ENCODE peak calls at places on chromosomes 13 and 19, in five cellular contexts. One of them, this sample, is unnamed.

GRCh38 chr19:56252699-56253422 is 19.7 kb upstream of the EDDM13 start:
- DNase-seq in progenitor cell of endocrine pancreas: peak
- DNase-seq in fibroblast of lung: peak
- DNase-seq in breast epithelium: peak
- DNase-seq in heart left ventricle: peak
- DNase-seq in this sample: peak

GRCh38 chr19:47860602-47861297 is 1.7 kb downstream of the TPRX2 start:
- DNase-seq in progenitor cell of endocrine pancreas: no peak
- DNase-seq in fibroblast of lung: no peak
- DNase-seq in breast epithelium: no peak
- DNase-seq in heart left ventricle: no peak
- DNase-seq in this sample: no peak

GRCh38 chr13:75803175-75803611 is 167.1 kb downstream of the LMO7 start:
- DNase-seq in progenitor cell of endocrine pancreas: no peak
- DNase-seq in fibroblast of lung: no peak
- DNase-seq in breast epithelium: no peak
- DNase-seq in heart left ventricle: no peak
- DNase-seq in this sample: no peak

GRCh38 chr13:24865158-24865557 is 101.2 kb downstream of the RNF17 start:
- DNase-seq in progenitor cell of endocrine pancreas: no peak
- DNase-seq in fibroblast of lung: peak
- DNase-seq in breast epithelium: no peak
- DNase-seq in heart left ventricle: no peak
- DNase-seq in this sample: no peak

GRCh38 chr19:38044267-38045111 is 137.5 kb downstream of the SIPA1L3 start:
- DNase-seq in progenitor cell of endocrine pancreas: no peak
- DNase-seq in fibroblast of lung: no peak
- DNase-seq in breast epithelium: no peak
- DNase-seq in heart left ventricle: no peak
- DNase-seq in this sample: no peak

GRCh38 chr13:95523598-95523997 is 28.9 kb upstream of the CLDN10 start:
- DNase-seq in progenitor cell of endocrine pancreas: no peak
- DNase-seq in fibroblast of lung: no peak
- DNase-seq in breast epithelium: no peak
- DNase-seq in heart left ventricle: no peak
- DNase-seq in this sample: no peak

GRCh38 chr19:48625891-48626327 is 6.6 kb downstream of the SPHK2 start:
- DNase-seq in progenitor cell of endocrine pancreas: no peak
- DNase-seq in fibroblast of lung: no peak
- DNase-seq in breast epithelium: no peak
- DNase-seq in heart left ventricle: no peak
- DNase-seq in this sample: no peak

GRCh38 chr19:58519087-58519354 is 589 bp downstream of the ZBTB45 start:
- DNase-seq in progenitor cell of endocrine pancreas: peak
- DNase-seq in fibroblast of lung: peak
- DNase-seq in breast epithelium: peak
- DNase-seq in heart left ventricle: peak
- DNase-seq in this sample: peak

GRCh38 chr13:22240716-22241115 is 569.8 kb downstream of the FGF9 start:
- DNase-seq in progenitor cell of endocrine pancreas: no peak
- DNase-seq in fibroblast of lung: no peak
- DNase-seq in breast epithelium: no peak
- DNase-seq in heart left ventricle: no peak
- DNase-seq in this sample: no peak

GRCh38 chr19:39752390-39752789 is 14.6 kb upstream of the CLC start:
- DNase-seq in progenitor cell of endocrine pancreas: no peak
- DNase-seq in fibroblast of lung: no peak
- DNase-seq in breast epithelium: no peak
- DNase-seq in heart left ventricle: no peak
- DNase-seq in this sample: no peak

GRCh38 chr13:109088101-109088500 is 458.7 kb downstream of the MYO16 start:
- DNase-seq in progenitor cell of endocrine pancreas: no peak
- DNase-seq in fibroblast of lung: no peak
- DNase-seq in breast epithelium: no peak
- DNase-seq in heart left ventricle: no peak
- DNase-seq in this sample: no peak

GRCh38 chr19:5669212-5669611 is 11.1 kb downstream of the MICOS13 start:
- DNase-seq in progenitor cell of endocrine pancreas: no peak
- DNase-seq in fibroblast of lung: no peak
- DNase-seq in breast epithelium: no peak
- DNase-seq in heart left ventricle: no peak
- DNase-seq in this sample: no peak

GRCh38 chr13:40786568-40786996 is 2.8 kb upstream of the SLC25A15 start:
- DNase-seq in progenitor cell of endocrine pancreas: no peak
- DNase-seq in fibroblast of lung: peak
- DNase-seq in breast epithelium: no peak
- DNase-seq in heart left ventricle: no peak
- DNase-seq in this sample: no peak

GRCh38 chr13:86569974-86570373 is 770.8 kb upstream of the SLITRK6 start:
- DNase-seq in progenitor cell of endocrine pancreas: no peak
- DNase-seq in fibroblast of lung: no peak
- DNase-seq in breast epithelium: no peak
- DNase-seq in heart left ventricle: no peak
- DNase-seq in this sample: no peak

GRCh38 chr13:23632741-23633140 is 62.5 kb downstream of the TNFRSF19 start:
- DNase-seq in progenitor cell of endocrine pancreas: no peak
- DNase-seq in fibroblast of lung: no peak
- DNase-seq in breast epithelium: no peak
- DNase-seq in heart left ventricle: no peak
- DNase-seq in this sample: no peak

GRCh38 chr13:106661236-106661635 is 93.3 kb upstream of the ARGLU1 start:
- DNase-seq in progenitor cell of endocrine pancreas: no peak
- DNase-seq in fibroblast of lung: no peak
- DNase-seq in breast epithelium: no peak
- DNase-seq in heart left ventricle: no peak
- DNase-seq in this sample: no peak

GRCh38 chr19:27676334-27676733 is 1536.6 kb downstream of the UQCRFS1 start:
- DNase-seq in progenitor cell of endocrine pancreas: no peak
- DNase-seq in fibroblast of lung: no peak
- DNase-seq in breast epithelium: no peak
- DNase-seq in heart left ventricle: no peak
- DNase-seq in this sample: no peak

GRCh38 chr13:71524245-71525002 is 342.6 kb downstream of the DACH1 start:
- DNase-seq in progenitor cell of endocrine pancreas: no peak
- DNase-seq in fibroblast of lung: peak
- DNase-seq in breast epithelium: no peak
- DNase-seq in heart left ventricle: no peak
- DNase-seq in this sample: no peak

GRCh38 chr19:10333758-10334339 is 520 bp upstream of the RAVER1 start:
- DNase-seq in progenitor cell of endocrine pancreas: no peak
- DNase-seq in fibroblast of lung: no peak
- DNase-seq in breast epithelium: no peak
- DNase-seq in heart left ventricle: no peak
- DNase-seq in this sample: no peak

GRCh38 chr19:16470911-16471811 is 609 bp downstream of the EPS15L1 start:
- DNase-seq in progenitor cell of endocrine pancreas: no peak
- DNase-seq in fibroblast of lung: peak
- DNase-seq in breast epithelium: no peak
- DNase-seq in heart left ventricle: peak
- DNase-seq in this sample: peak

GRCh38 chr13:44437356-44438233 is 64.0 kb downstream of the SERP2 start:
- DNase-seq in progenitor cell of endocrine pancreas: no peak
- DNase-seq in fibroblast of lung: peak
- DNase-seq in breast epithelium: no peak
- DNase-seq in heart left ventricle: no peak
- DNase-seq in this sample: no peak

GRCh38 chr19:40144947-40145748 is 46.1 kb upstream of the MAP3K10 start:
- DNase-seq in progenitor cell of endocrine pancreas: no peak
- DNase-seq in fibroblast of lung: no peak
- DNase-seq in breast epithelium: no peak
- DNase-seq in heart left ventricle: no peak
- DNase-seq in this sample: no peak

GRCh38 chr13:81487151-81487550 is 1146.2 kb upstream of the SPRY2 start:
- DNase-seq in progenitor cell of endocrine pancreas: no peak
- DNase-seq in fibroblast of lung: no peak
- DNase-seq in breast epithelium: no peak
- DNase-seq in heart left ventricle: no peak
- DNase-seq in this sample: no peak

GRCh38 chr13:24148414-24149305 is 11.9 kb upstream of the SPATA13 start:
- DNase-seq in progenitor cell of endocrine pancreas: no peak
- DNase-seq in fibroblast of lung: peak
- DNase-seq in breast epithelium: peak
- DNase-seq in heart left ventricle: no peak
- DNase-seq in this sample: no peak

GRCh38 chr19:35937345-35938281 is 1.4 kb downstream of the LRFN3 start:
- DNase-seq in progenitor cell of endocrine pancreas: no peak
- DNase-seq in fibroblast of lung: no peak
- DNase-seq in breast epithelium: no peak
- DNase-seq in heart left ventricle: no peak
- DNase-seq in this sample: no peak

GRCh38 chr13:26880741-26881140 is 120.2 kb upstream of the GPR12 start:
- DNase-seq in progenitor cell of endocrine pancreas: no peak
- DNase-seq in fibroblast of lung: no peak
- DNase-seq in breast epithelium: no peak
- DNase-seq in heart left ventricle: no peak
- DNase-seq in this sample: no peak

GRCh38 chr19:19146000-19146608 is 7.8 kb upstream of the TMEM161A start:
- DNase-seq in progenitor cell of endocrine pancreas: peak
- DNase-seq in fibroblast of lung: peak
- DNase-seq in breast epithelium: peak
- DNase-seq in heart left ventricle: peak
- DNase-seq in this sample: peak

GRCh38 chr19:48149430-48149829 is 20.7 kb downstream of the LIG1 start:
- DNase-seq in progenitor cell of endocrine pancreas: no peak
- DNase-seq in fibroblast of lung: no peak
- DNase-seq in breast epithelium: no peak
- DNase-seq in heart left ventricle: no peak
- DNase-seq in this sample: no peak

GRCh38 chr19:14406645-14407331 is 12.4 kb downstream of the DDX39A start:
- DNase-seq in progenitor cell of endocrine pancreas: no peak
- DNase-seq in fibroblast of lung: no peak
- DNase-seq in breast epithelium: no peak
- DNase-seq in heart left ventricle: no peak
- DNase-seq in this sample: no peak

GRCh38 chr19:39802958-39803357 is 24.3 kb downstream of the LEUTX start:
- DNase-seq in progenitor cell of endocrine pancreas: no peak
- DNase-seq in fibroblast of lung: peak
- DNase-seq in breast epithelium: no peak
- DNase-seq in heart left ventricle: no peak
- DNase-seq in this sample: no peak

GRCh38 chr19:41893899-41894298 is 10.9 kb downstream of the ARHGEF1 start:
- DNase-seq in progenitor cell of endocrine pancreas: no peak
- DNase-seq in fibroblast of lung: no peak
- DNase-seq in breast epithelium: no peak
- DNase-seq in heart left ventricle: no peak
- DNase-seq in this sample: no peak
- TF ChIP-seq CTCF in progenitor cell of endocrine pancreas: no peak
- TF ChIP-seq CTCF in fibroblast of lung: peak
- TF ChIP-seq CTCF in breast epithelium: no peak
- TF ChIP-seq CTCF in heart left ventricle: no peak
- TF ChIP-seq CTCF in this sample: no peak

DNA sequence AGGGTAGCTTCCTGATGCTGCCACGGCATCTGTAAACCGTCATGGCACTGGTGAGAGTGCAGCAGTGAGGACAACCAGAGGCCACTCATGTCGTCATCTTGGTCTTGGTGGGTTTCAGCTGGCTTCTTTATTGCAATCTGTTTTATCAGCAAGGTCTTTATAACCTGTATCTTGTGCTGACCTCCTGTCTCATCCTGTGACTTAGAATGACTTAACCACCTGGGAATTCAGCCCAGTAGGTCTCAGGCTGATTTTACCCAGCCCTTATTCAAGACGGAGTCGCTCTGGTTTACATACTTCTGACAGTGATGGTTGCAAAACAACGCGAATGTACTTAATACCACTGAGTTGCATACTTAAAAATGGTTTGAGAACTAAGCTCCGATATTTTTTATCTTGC is 14.4 kb upstream of the FBN3 start:
- DNase-seq in progenitor cell of endocrine pancreas: no peak
- DNase-seq in fibroblast of lung: peak
- DNase-seq in breast epithelium: no peak
- DNase-seq in heart left ventricle: no peak
- DNase-seq in this sample: no peak
- TF ChIP-seq CTCF in progenitor cell of endocrine pancreas: no peak
- TF ChIP-seq CTCF in fibroblast of lung: no peak
- TF ChIP-seq CTCF in breast epithelium: no peak
- TF ChIP-seq CTCF in heart left ventricle: no peak
- TF ChIP-seq CTCF in this sample: no peak

GRCh38 chr19:33306853-33307792 is 4.8 kb upstream of the CEBPA start:
- DNase-seq in progenitor cell of endocrine pancreas: no peak
- DNase-seq in fibroblast of lung: no peak
- DNase-seq in breast epithelium: peak
- DNase-seq in heart left ventricle: no peak
- DNase-seq in this sample: no peak

GRCh38 chr19:33306191-33306590 is 3.9 kb upstream of the CEBPA start:
- DNase-seq in progenitor cell of endocrine pancreas: no peak
- DNase-seq in fibroblast of lung: no peak
- DNase-seq in breast epithelium: peak
- DNase-seq in heart left ventricle: no peak
- DNase-seq in this sample: no peak

GRCh38 chr19:33303791-33304759 is 1.7 kb upstream of the CEBPA start:
- DNase-seq in progenitor cell of endocrine pancreas: no peak
- DNase-seq in fibroblast of lung: peak
- DNase-seq in breast epithelium: peak
- DNase-seq in heart left ventricle: peak
- DNase-seq in this sample: no peak

GRCh38 chr19:33302974-33303790 is 848 bp upstream of the CEBPA start:
- DNase-seq in progenitor cell of endocrine pancreas: peak
- DNase-seq in fibroblast of lung: peak
- DNase-seq in breast epithelium: peak
- DNase-seq in heart left ventricle: peak
- DNase-seq in this sample: peak

DNA sequence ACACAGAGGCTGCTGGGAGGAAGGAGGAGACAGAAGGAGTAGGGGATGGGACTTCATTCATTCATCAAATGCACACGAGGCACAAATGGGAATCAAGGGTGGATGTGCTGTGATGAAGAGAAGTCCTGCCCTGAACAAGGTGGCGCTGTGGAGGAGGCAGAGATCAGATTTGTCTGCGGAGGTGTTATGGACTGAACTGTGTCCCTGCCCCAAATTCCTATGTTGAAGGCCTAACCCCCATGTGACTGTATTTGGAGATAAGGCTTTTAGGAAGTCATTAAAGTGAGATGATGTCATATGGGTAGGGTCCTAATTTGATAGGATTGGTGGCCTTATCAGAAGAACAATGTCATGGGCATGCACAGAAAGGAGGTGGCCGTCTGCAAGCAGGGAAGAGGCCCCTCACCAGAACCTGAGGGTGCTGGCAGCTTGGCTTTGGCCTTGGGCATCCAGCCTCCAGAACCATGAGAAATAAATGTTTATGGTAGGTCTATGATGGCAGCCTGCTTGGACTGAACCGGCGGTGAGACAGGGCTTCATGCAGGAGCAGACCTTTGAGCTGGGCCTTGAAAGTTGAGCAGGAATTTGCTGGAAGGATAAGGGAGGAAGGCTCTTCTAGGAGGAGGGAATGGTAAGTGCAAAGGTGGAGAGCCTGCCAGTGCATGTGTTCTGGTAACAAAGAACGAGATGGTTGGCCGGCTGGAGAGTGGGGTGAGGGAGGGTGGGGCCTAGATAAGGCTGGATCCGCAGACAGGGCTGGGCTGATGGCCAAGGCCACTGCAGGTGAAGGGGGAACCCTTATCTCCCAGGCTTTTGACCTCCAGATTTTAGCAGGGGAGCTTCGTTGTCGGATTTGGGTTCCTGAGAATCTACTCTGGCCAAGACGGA is 2.7 kb upstream of the CEBPA start:
- DNase-seq in progenitor cell of endocrine pancreas: no peak
- DNase-seq in fibroblast of lung: no peak
- DNase-seq in breast epithelium: peak
- DNase-seq in heart left ventricle: no peak
- DNase-seq in this sample: no peak
- TF ChIP-seq CTCF in progenitor cell of endocrine pancreas: no peak
- TF ChIP-seq CTCF in fibroblast of lung: no peak
- TF ChIP-seq CTCF in breast epithelium: no peak
- TF ChIP-seq CTCF in heart left ventricle: no peak
- TF ChIP-seq CTCF in this sample: no peak

GRCh38 chr13:19888799-19889198 is 25.4 kb upstream of the ZMYM5 start:
- DNase-seq in progenitor cell of endocrine pancreas: no peak
- DNase-seq in fibroblast of lung: peak
- DNase-seq in breast epithelium: no peak
- DNase-seq in heart left ventricle: no peak
- DNase-seq in this sample: no peak
- TF ChIP-seq CTCF in progenitor cell of endocrine pancreas: no peak
- TF ChIP-seq CTCF in fibroblast of lung: peak
- TF ChIP-seq CTCF in breast epithelium: no peak
- TF ChIP-seq CTCF in heart left ventricle: peak
- TF ChIP-seq CTCF in this sample: no peak